ENCODE peak calls at places on chromosomes 13 and 19, in four cellular contexts. One of them, this sample, is unnamed.

GRCh38 chr19:4362871-4363545 is 19.6 kb downstream of the MPND start:
- DNase-seq in tibial artery: no peak
- DNase-seq in transverse colon: no peak
- DNase-seq in psoas muscle: no peak
- DNase-seq in this sample: no peak

GRCh38 chr13:21372530-21372929 is 86.6 kb downstream of the ZDHHC20 start:
- DNase-seq in psoas muscle: no peak
- DNase-seq in tibial artery: no peak
- DNase-seq in transverse colon: no peak
- DNase-seq in this sample: no peak

GRCh38 chr19:29694669-29695627 is 20.1 kb downstream of the C19orf12 start:
- DNase-seq in psoas muscle: peak; percentile 92
- DNase-seq in tibial artery: peak; percentile 89
- DNase-seq in transverse colon: peak; percentile 85
- DNase-seq in this sample: peak; percentile 86

GRCh38 chr13:55554741-55555140 is 1586.0 kb upstream of the PRR20A start:
- DNase-seq in psoas muscle: no peak
- DNase-seq in transverse colon: no peak
- DNase-seq in tibial artery: no peak
- DNase-seq in this sample: no peak

GRCh38 chr19:43551399-43552197 is 18.6 kb downstream of the ZNF575 start:
- DNase-seq in psoas muscle: no peak
- DNase-seq in tibial artery: no peak
- DNase-seq in transverse colon: no peak
- DNase-seq in this sample: no peak

GRCh38 chr13:98252931-98253470 is 75.9 kb upstream of the RNF113B start:
- DNase-seq in transverse colon: no peak
- DNase-seq in tibial artery: no peak
- DNase-seq in psoas muscle: no peak
- DNase-seq in this sample: no peak

GRCh38 chr13:49450105-49450819 is 6.2 kb downstream of the SETDB2 start:
- DNase-seq in transverse colon: no peak
- DNase-seq in tibial artery: no peak
- DNase-seq in psoas muscle: no peak
- DNase-seq in this sample: no peak

GRCh38 chr19:41945135-41945766 is 13.9 kb downstream of the RABAC1 start:
- DNase-seq in psoas muscle: no peak
- DNase-seq in tibial artery: no peak
- DNase-seq in transverse colon: peak; percentile 83
- DNase-seq in this sample: no peak

GRCh38 chr19:4327252-4327876 is 11.3 kb downstream of the STAP2 start:
- DNase-seq in tibial artery: peak; percentile 32
- DNase-seq in psoas muscle: peak; percentile 57
- DNase-seq in transverse colon: peak; percentile 83
- DNase-seq in this sample: no peak

GRCh38 chr13:84263354-84264069 is 381.2 kb upstream of the SLITRK1 start:
- DNase-seq in tibial artery: no peak
- DNase-seq in psoas muscle: no peak
- DNase-seq in transverse colon: no peak
- DNase-seq in this sample: no peak

GRCh38 chr19:45403781-45404556 is 900 bp downstream of the PPP1R13L start:
- DNase-seq in tibial artery: peak; percentile 45
- DNase-seq in psoas muscle: peak; percentile 47
- DNase-seq in transverse colon: peak; percentile 82
- DNase-seq in this sample: no peak

GRCh38 chr13:41660426-41660825 is 203.1 kb downstream of the RGCC start:
- DNase-seq in tibial artery: no peak
- DNase-seq in transverse colon: no peak
- DNase-seq in psoas muscle: no peak
- DNase-seq in this sample: no peak

GRCh38 chr13:101941095-101941777 is 460.6 kb downstream of the FGF14 start:
- DNase-seq in psoas muscle: no peak
- DNase-seq in transverse colon: no peak
- DNase-seq in tibial artery: no peak
- DNase-seq in this sample: no peak

GRCh38 chr13:23268441-23268840 is 87.7 kb downstream of the SGCG start:
- DNase-seq in tibial artery: no peak
- DNase-seq in transverse colon: no peak
- DNase-seq in psoas muscle: no peak
- DNase-seq in this sample: no peak

GRCh38 chr13:40170982-40171381 is 495.5 kb downstream of the FOXO1 start:
- DNase-seq in psoas muscle: no peak
- DNase-seq in transverse colon: no peak
- DNase-seq in tibial artery: no peak
- DNase-seq in this sample: no peak

GRCh38 chr19:58577581-58578429 is 4.7 kb upstream of the MZF1 start:
- DNase-seq in psoas muscle: no peak
- DNase-seq in transverse colon: no peak
- DNase-seq in tibial artery: no peak
- DNase-seq in this sample: no peak

GRCh38 chr13:21595546-21595822 is 8.5 kb downstream of the MICU2 start:
- DNase-seq in psoas muscle: no peak
- DNase-seq in transverse colon: no peak
- DNase-seq in tibial artery: no peak
- DNase-seq in this sample: no peak

GRCh38 chr13:29129616-29130015 is 309.5 kb downstream of the MTUS2 start:
- DNase-seq in psoas muscle: no peak
- DNase-seq in tibial artery: no peak
- DNase-seq in transverse colon: no peak
- DNase-seq in this sample: no peak

GRCh38 chr19:5686326-5686646 is 3.8 kb upstream of the RPL36 start:
- DNase-seq in tibial artery: no peak
- DNase-seq in transverse colon: no peak
- DNase-seq in psoas muscle: no peak
- DNase-seq in this sample: no peak

GRCh38 chr19:5684694-5685430 is 4.0 kb downstream of the HSD11B1L start:
- DNase-seq in transverse colon: no peak
- DNase-seq in tibial artery: no peak
- DNase-seq in psoas muscle: no peak
- DNase-seq in this sample: no peak

GRCh38 chr19:5683177-5683886 is 2.5 kb downstream of the HSD11B1L start:
- DNase-seq in psoas muscle: no peak
- DNase-seq in transverse colon: no peak
- DNase-seq in tibial artery: no peak
- DNase-seq in this sample: no peak

GRCh38 chr19:5687360-5688198 is 2.5 kb upstream of the RPL36 start:
- DNase-seq in psoas muscle: no peak
- DNase-seq in tibial artery: no peak
- DNase-seq in transverse colon: no peak
- DNase-seq in this sample: no peak

GRCh38 chr19:5686647-5687359 is 3.3 kb upstream of the RPL36 start:
- DNase-seq in transverse colon: peak; percentile 100
- DNase-seq in psoas muscle: peak; percentile 99
- DNase-seq in tibial artery: peak; percentile 97
- DNase-seq in this sample: peak; percentile 81
- H3K27ac ChIP-seq in transverse colon: peak overlapping the region; percentile 88
- H3K27ac ChIP-seq in psoas muscle: peak overlapping the region; percentile 91
- H3K27ac ChIP-seq in tibial artery: peak overlapping the region; percentile 44
- H3K27ac ChIP-seq in this sample: peak overlapping the region; percentile 51

DNA sequence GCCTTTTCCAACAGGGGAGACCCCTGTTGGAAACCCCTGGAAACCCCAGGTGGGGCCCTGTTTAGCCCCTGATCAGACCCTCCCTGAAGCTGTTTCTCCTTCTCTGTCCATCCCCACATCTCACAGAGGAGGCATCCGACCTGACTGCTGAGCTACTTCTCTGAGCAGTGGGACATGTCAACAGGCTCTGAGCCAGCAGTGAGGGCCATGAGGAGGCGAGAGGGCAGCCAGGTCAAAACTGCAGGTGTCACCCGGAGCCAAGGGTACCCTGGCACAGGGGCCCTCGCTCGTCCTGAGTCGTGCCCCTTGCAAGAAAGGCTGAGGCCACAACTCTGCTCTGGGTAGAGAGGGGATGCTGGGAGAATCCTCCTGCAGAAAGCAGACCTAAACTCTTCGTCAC is 13.6 kb downstream of the PEPD start:
- DNase-seq in tibial artery: no peak
- DNase-seq in transverse colon: no peak
- DNase-seq in psoas muscle: no peak
- DNase-seq in this sample: no peak
- H3K27ac ChIP-seq in tibial artery: no peak overlapping the region
- H3K27ac ChIP-seq in transverse colon: no peak overlapping the region
- H3K27ac ChIP-seq in psoas muscle: no peak overlapping the region
- H3K27ac ChIP-seq in this sample: no peak overlapping the region

GRCh38 chr19:18729933-18730530 is 46.6 kb downstream of the CRTC1 start:
- DNase-seq in transverse colon: no peak
- DNase-seq in psoas muscle: no peak
- DNase-seq in tibial artery: no peak
- DNase-seq in this sample: no peak

GRCh38 chr19:18733196-18733647 is 49.7 kb downstream of the CRTC1 start:
- DNase-seq in psoas muscle: peak; percentile 46
- DNase-seq in tibial artery: no peak
- DNase-seq in transverse colon: peak; percentile 19
- DNase-seq in this sample: no peak

GRCh38 chr19:18730885-18731513 is 47.5 kb downstream of the CRTC1 start:
- DNase-seq in transverse colon: no peak
- DNase-seq in tibial artery: no peak
- DNase-seq in psoas muscle: no peak
- DNase-seq in this sample: no peak

GRCh38 chr19:18735324-18735723 is 51.8 kb downstream of the CRTC1 start:
- DNase-seq in psoas muscle: no peak
- DNase-seq in transverse colon: no peak
- DNase-seq in tibial artery: no peak
- DNase-seq in this sample: no peak

GRCh38 chr19:18731562-18732008 is 48.1 kb downstream of the CRTC1 start:
- DNase-seq in transverse colon: no peak
- DNase-seq in psoas muscle: no peak
- DNase-seq in tibial artery: no peak
- DNase-seq in this sample: no peak
- H3K27ac ChIP-seq in transverse colon: no peak overlapping the region
- H3K27ac ChIP-seq in psoas muscle: no peak overlapping the region
- H3K27ac ChIP-seq in tibial artery: no peak overlapping the region
- H3K27ac ChIP-seq in this sample: no peak overlapping the region

GRCh38 chr13:44379885-44380284 is 6.3 kb downstream of the SERP2 start:
- DNase-seq in psoas muscle: no peak
- DNase-seq in transverse colon: no peak
- DNase-seq in tibial artery: no peak
- DNase-seq in this sample: no peak
- H3K27ac ChIP-seq in psoas muscle: no peak overlapping the region
- H3K27ac ChIP-seq in transverse colon: peak overlapping the region; percentile 62
- H3K27ac ChIP-seq in tibial artery: no peak overlapping the region
- H3K27ac ChIP-seq in this sample: no peak overlapping the region

DNA sequence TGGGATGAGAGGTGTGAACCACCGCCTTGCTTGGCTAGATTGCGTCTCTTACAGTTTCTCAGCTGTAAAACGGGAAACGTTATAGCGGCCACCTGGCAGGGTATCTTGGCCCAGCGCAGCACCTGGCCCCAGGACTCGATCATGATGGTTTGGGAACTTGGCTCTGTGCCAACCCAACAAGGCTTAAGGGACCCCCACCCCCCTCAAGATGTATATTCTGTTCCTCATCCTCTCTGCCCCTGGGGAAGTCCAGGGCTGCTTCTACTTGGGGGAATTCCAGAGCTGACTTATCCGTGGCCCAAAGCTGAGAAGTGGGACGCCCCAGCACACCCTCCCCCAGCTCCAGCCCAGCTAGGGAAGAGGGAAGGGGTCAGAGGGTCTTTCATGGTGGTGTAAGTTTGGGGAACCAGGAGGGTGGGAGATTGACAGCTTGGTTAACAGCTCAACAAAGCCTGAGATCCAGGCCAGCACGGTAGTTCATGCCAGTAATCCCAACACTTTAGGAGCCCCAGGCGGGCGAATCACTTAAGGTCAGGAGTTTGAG is 695 bp downstream of the ICAM1 start:
- DNase-seq in transverse colon: peak; percentile 43
- DNase-seq in tibial artery: no peak
- DNase-seq in psoas muscle: no peak
- DNase-seq in this sample: no peak
- H3K27ac ChIP-seq in transverse colon: peak overlapping the region; percentile 79
- H3K27ac ChIP-seq in tibial artery: peak overlapping the region; percentile 61
- H3K27ac ChIP-seq in psoas muscle: peak overlapping the region; percentile 72
- H3K27ac ChIP-seq in this sample: no peak overlapping the region

GRCh38 chr19:50515168-50515561 is 1.5 kb upstream of the ASPDH start:
- DNase-seq in tibial artery: no peak
- DNase-seq in psoas muscle: no peak
- DNase-seq in transverse colon: no peak
- DNase-seq in this sample: no peak
- H3K27ac ChIP-seq in tibial artery: no peak overlapping the region
- H3K27ac ChIP-seq in psoas muscle: no peak overlapping the region
- H3K27ac ChIP-seq in transverse colon: no peak overlapping the region
- H3K27ac ChIP-seq in this sample: peak overlapping the region; percentile 98

GRCh38 chr19:23401086-23401485 is 5.8 kb upstream of the ZNF91 start:
- DNase-seq in transverse colon: no peak
- DNase-seq in tibial artery: no peak
- DNase-seq in psoas muscle: no peak
- DNase-seq in this sample: no peak

GRCh38 chr19:23403581-23404324 is 8.5 kb upstream of the ZNF91 start:
- DNase-seq in psoas muscle: no peak
- DNase-seq in transverse colon: peak; percentile 87
- DNase-seq in tibial artery: no peak
- DNase-seq in this sample: no peak

GRCh38 chr19:23404676-23405075 is 9.4 kb upstream of the ZNF91 start:
- DNase-seq in tibial artery: no peak
- DNase-seq in psoas muscle: no peak
- DNase-seq in transverse colon: no peak
- DNase-seq in this sample: no peak

GRCh38 chr19:23402388-23402787 is 7.1 kb upstream of the ZNF91 start:
- DNase-seq in transverse colon: no peak
- DNase-seq in psoas muscle: no peak
- DNase-seq in tibial artery: no peak
- DNase-seq in this sample: no peak

GRCh38 chr19:23403024-23403423 is 7.8 kb upstream of the ZNF91 start:
- DNase-seq in transverse colon: no peak
- DNase-seq in tibial artery: no peak
- DNase-seq in psoas muscle: no peak
- DNase-seq in this sample: no peak
- H3K27ac ChIP-seq in transverse colon: peak overlapping the region; percentile 74
- H3K27ac ChIP-seq in tibial artery: no peak overlapping the region
- H3K27ac ChIP-seq in psoas muscle: no peak overlapping the region
- H3K27ac ChIP-seq in this sample: no peak overlapping the region

DNA sequence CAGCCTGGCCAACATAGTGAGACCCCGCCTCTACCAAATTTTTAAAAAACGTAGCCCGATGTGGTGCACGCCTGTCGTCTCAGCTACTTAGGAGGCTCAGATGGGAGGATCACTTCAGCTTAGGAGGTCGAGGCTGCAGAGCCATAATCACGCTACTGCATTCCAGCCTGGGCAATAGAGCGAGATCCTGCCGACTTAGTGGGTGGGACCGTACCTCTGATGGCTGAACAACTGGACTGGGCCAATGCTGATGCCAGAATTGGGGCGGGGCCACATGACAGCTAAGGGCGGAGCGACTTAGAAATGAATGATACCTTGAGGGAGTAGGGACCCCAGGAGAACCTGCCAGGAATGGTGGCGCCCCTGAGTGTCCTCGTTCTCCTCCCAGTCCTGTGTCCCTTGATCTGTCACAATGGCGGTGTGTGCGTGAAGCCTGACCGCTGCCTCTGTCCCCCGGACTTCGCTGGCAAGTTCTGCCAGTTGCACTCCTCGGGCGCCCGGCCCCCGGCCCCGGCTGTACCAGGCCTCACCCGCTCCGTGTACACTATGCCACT is 3.6 kb downstream of the LTBP4 start:
- DNase-seq in psoas muscle: no peak
- DNase-seq in transverse colon: peak; percentile 76
- DNase-seq in tibial artery: no peak
- DNase-seq in this sample: no peak
- H3K27ac ChIP-seq in psoas muscle: peak overlapping the region; percentile 76
- H3K27ac ChIP-seq in transverse colon: peak overlapping the region; percentile 91
- H3K27ac ChIP-seq in tibial artery: peak overlapping the region; percentile 90
- H3K27ac ChIP-seq in this sample: no peak overlapping the region